ENCODE peak calls at places on chromosomes 16 and 17, in ten cellular contexts. H, Q, L, Z, V, A, T, S, U and K are unnamed samples.

GRCh38 chr17:64306850-64307463 is 43.9 kb upstream of the TEX2 start:
- DNase-seq in H (peak; percentile 88), Q (peak; percentile 66), L (peak; percentile 46), Z (peak; percentile 6), V (peak; percentile 29), A (peak; percentile 28), T (peak; percentile 76), S (peak; percentile 2), U (no peak), K (peak; percentile 11)

GRCh38 chr16:72291531-72291981 is 119.6 kb upstream of the PMFBP1 start:
- DNase-seq in H (peak; percentile 95), Q (no peak), L (no peak), Z (no peak), V (peak; percentile 94), A (no peak), T (peak; percentile 87), S (no peak), U (peak; percentile 98), K (no peak)

GRCh38 chr17:21294321-21295035 is 10.0 kb downstream of the MAP2K3 start:
- DNase-seq in H (no peak), Q (no peak), L (no peak), Z (no peak), V (no peak), A (no peak), T (no peak), S (no peak), U (no peak), K (no peak)

GRCh38 chr16:85363881-85364280 is 249.2 kb upstream of the GSE1 start:
- DNase-seq in H (peak; percentile 67), Q (no peak), L (no peak), Z (no peak), V (peak; percentile 98), A (no peak), T (peak; percentile 55), S (no peak), U (peak; percentile 83), K (no peak)

GRCh38 chr17:7081341-7082062 is 1.5 kb upstream of the CLEC10A start:
- DNase-seq in H (no peak), Q (no peak), L (no peak), Z (no peak), V (no peak), A (peak; percentile 70), T (no peak), S (no peak), U (no peak), K (no peak)

GRCh38 chr16:87880117-87880696 is 10.9 kb upstream of the SLC7A5 start:
- DNase-seq in H (no peak), Q (no peak), L (no peak), Z (no peak), V (no peak), A (no peak), T (no peak), S (no peak), U (no peak), K (no peak)

GRCh38 chr16:67637625-67638024 is 7.3 kb upstream of the CARMIL2 start:
- DNase-seq in H (no peak), Q (no peak), L (no peak), Z (no peak), V (no peak), A (no peak), T (no peak), S (no peak), U (no peak), K (no peak)

GRCh38 chr17:63398680-63399079 is 47.4 kb downstream of the CYB561 start:
- DNase-seq in H (peak; percentile 15), Q (no peak), L (no peak), Z (no peak), V (no peak), A (no peak), T (no peak), S (no peak), U (no peak), K (no peak)

GRCh38 chr16:3157229-3158013 is 22.6 kb downstream of the ZNF213 start:
- DNase-seq in H (peak; percentile 90), Q (peak; percentile 72), L (no peak), Z (no peak), V (peak; percentile 93), A (peak; percentile 80), T (peak; percentile 56), S (peak; percentile 38), U (peak; percentile 87), K (peak; percentile 53)